ENCODE peak calls at places on chromosomes 11 and 22, in six cellular contexts. D, R, T, C, J and S are unnamed samples. For H3K36me3, the result is how much of the 10 kb centered on the place peaks cover.

GRCh38 chr22:46881373-46882118 is 119.1 kb downstream of the TBC1D22A start:
- DNase-seq in T (no peak), R (no peak), J (no peak), D (no peak), C (no peak), S (no peak)

GRCh38 chr22:43777204-43777671 is 34.9 kb downstream of the EFCAB6 start:
- DNase-seq in C (no peak), R (no peak), D (no peak), J (no peak), T (no peak), S (no peak)

GRCh38 chr22:27111796-27112195 is 454.4 kb downstream of the MIAT start:
- DNase-seq in T (no peak), J (no peak), R (no peak), C (no peak), D (no peak), S (no peak)

GRCh38 chr11:225734-226453 is 10.2 kb downstream of the SIRT3 start:
- DNase-seq in J (peak), T (no peak), C (no peak), D (no peak), R (no peak), S (no peak)

GRCh38 chr11:107856180-107856980 is 2.2 kb downstream of the SLC35F2 start:
- DNase-seq in D (no peak), J (no peak), C (no peak), R (no peak), T (peak), S (no peak)

GRCh38 chr11:10715571-10715970 is 22.0 kb upstream of the IRAG1 start:
- DNase-seq in C (no peak), T (no peak), J (no peak), R (no peak), D (no peak), S (no peak)

GRCh38 chr11:37442576-37442975 is 844.5 kb upstream of the RAG2 start:
- DNase-seq in J (no peak), T (no peak), D (no peak), R (no peak), C (no peak), S (no peak)

GRCh38 chr11:75233688-75234295 is 6.8 kb upstream of the TPBGL start:
- DNase-seq in C (no peak), D (no peak), J (no peak), R (no peak), T (peak), S (peak)

GRCh38 chr11:44608654-44609027 is 43.2 kb downstream of the CD82 start:
- DNase-seq in J (no peak), C (no peak), T (no peak), R (no peak), D (no peak), S (peak)

GRCh38 chr22:22767876-22768602 is 119.6 kb upstream of the IGLL5 start:
- DNase-seq in J (no peak), T (no peak), D (no peak), C (no peak), R (no peak), S (peak)

GRCh38 chr11:117465236-117465997 is 137.8 kb downstream of the CEP164 start:
- DNase-seq in R (no peak), J (no peak), C (no peak), T (no peak), D (no peak), S (no peak)

GRCh38 chr11:93591247-93591898 is 48.2 kb upstream of the SMCO4 start:
- DNase-seq in R (no peak), T (no peak), D (no peak), C (no peak), J (no peak), S (no peak)

GRCh38 chr11:121106812-121107211 is 5.8 kb downstream of the TECTA start:
- DNase-seq in J (no peak), C (no peak), T (no peak), R (no peak), D (no peak), S (no peak)

GRCh38 chr11:112786196-112786595 is 175.0 kb upstream of the NCAM1 start:
- DNase-seq in R (no peak), D (no peak), C (no peak), J (no peak), T (no peak), S (no peak)

GRCh38 chr11:126163074-126163700 is 48.3 kb downstream of the RPUSD4 start:
- DNase-seq in C (no peak), R (no peak), J (no peak), T (no peak), D (no peak), S (peak)

GRCh38 chr11:11391796-11392195 is 38.7 kb upstream of the CSNK2A3 start:
- DNase-seq in J (peak), T (peak), C (no peak), D (no peak), R (peak), S (no peak)

GRCh38 chr22:50105529-50106100 is 15.8 kb downstream of the MOV10L1 start:
- DNase-seq in T (no peak), C (peak), J (no peak), R (no peak), D (no peak), S (no peak)

GRCh38 chr11:129881570-129882170 is 13.7 kb downstream of the NFRKB start:
- DNase-seq in J (no peak), R (peak), C (no peak), T (peak), D (no peak), S (peak)

GRCh38 chr22:40122792-40123191 is 54.9 kb upstream of the TNRC6B start:
- DNase-seq in J (no peak), T (no peak), D (no peak), R (no peak), C (no peak), S (no peak)

GRCh38 chr22:26916236-26916635 is 258.8 kb downstream of the MIAT start:
- DNase-seq in T (no peak), J (no peak), R (no peak), C (no peak), D (no peak), S (no peak)

GRCh38 chr11:86499723-86500129 is 125.0 kb downstream of the CCDC81 start:
- DNase-seq in D (no peak), T (no peak), C (peak), J (no peak), R (no peak), S (no peak)

GRCh38 chr11:1126935-1127663 is 30.7 kb upstream of the MUC5AC start:
- DNase-seq in C (no peak), R (no peak), J (peak), D (peak), T (no peak), S (no peak)

GRCh38 chr11:120344302-120345004 is 8.2 kb downstream of the ARHGEF12 start:
- DNase-seq in R (no peak), C (no peak), D (no peak), J (no peak), T (peak), S (peak)

GRCh38 chr11:120538707-120539106 is 27.2 kb downstream of the GRIK4 start:
- DNase-seq in C (no peak), T (no peak), J (no peak), D (no peak), R (no peak), S (no peak)

GRCh38 chr11:12075822-12076821 is 34.3 kb upstream of the MICAL2 start:
- DNase-seq in T (no peak), D (no peak), C (peak), R (no peak), J (peak), S (no peak)

GRCh38 chr11:69879734-69880005 is 60.5 kb upstream of the FGF3 start:
- DNase-seq in R (peak), T (no peak), C (no peak), J (peak), D (no peak), S (no peak)

GRCh38 chr11:104653011-104653806 is 245.1 kb downstream of the CASP12 start:
- DNase-seq in C (peak), D (no peak), R (no peak), T (no peak), J (no peak), S (no peak)

GRCh38 chr11:70381872-70382842 is 16.2 kb upstream of the CTTN start:
- DNase-seq in D (no peak), C (no peak), T (peak), R (no peak), J (no peak), S (no peak)

GRCh38 chr22:46393791-46394333 is 58.3 kb downstream of the TRMU start:
- DNase-seq in T (no peak), J (peak), C (no peak), D (no peak), R (no peak), S (no peak)

GRCh38 chr11:14538271-14538925 is 18.2 kb upstream of the PSMA1 start:
- DNase-seq in D (no peak), C (peak), J (no peak), R (no peak), T (no peak), S (no peak)

GRCh38 chr11:6473481-6474422 is at the start of gene TRIM3:
- DNase-seq in R (peak), D (peak), T (peak), C (peak), J (peak), S (peak)

GRCh38 chr22:25754527-25755202 is 12.7 kb downstream of the MYO18B start:
- DNase-seq in C (no peak), R (peak), T (peak), D (no peak), J (no peak), S (no peak)

DNA sequence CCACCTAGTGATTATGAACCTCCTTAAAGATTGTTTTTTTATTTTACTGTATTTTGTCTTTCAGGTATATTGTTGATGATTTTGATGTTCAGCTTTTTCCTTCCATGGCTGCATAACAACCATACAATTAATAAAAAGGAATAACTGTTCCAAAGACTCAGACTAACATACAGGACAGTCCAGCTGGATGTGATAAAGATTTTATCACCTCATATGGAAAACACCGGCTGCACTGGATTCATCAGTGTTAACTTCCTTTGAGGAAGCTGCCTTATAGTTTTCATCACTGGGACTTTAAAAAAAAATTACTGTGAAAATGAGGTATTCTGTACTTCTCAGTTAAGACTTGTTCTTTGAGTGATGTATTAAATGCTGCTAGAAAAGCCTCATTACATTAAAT is 19.5 kb downstream of the AQP11 start:
- DNase-seq in C (no peak), T (no peak), R (no peak), J (no peak), D (no peak), S (no peak)
- H3K36me3 ChIP-seq in C (under half), T (under half), R (under half), J (under half), D (under half), S (under half)

GRCh38 chr11:46431211-46431610 is 39.6 kb upstream of the CHRM4 start:
- DNase-seq in J (no peak), D (no peak), R (no peak), C (no peak), T (no peak), S (no peak)

GRCh38 chr11:46426233-46426991 is 34.8 kb upstream of the CHRM4 start:
- DNase-seq in C (no peak), R (no peak), D (no peak), J (no peak), T (peak), S (no peak)

GRCh38 chr11:46435679-46436078 is 44.1 kb upstream of the CHRM4 start:
- DNase-seq in T (no peak), C (no peak), J (no peak), R (no peak), D (no peak), S (no peak)

GRCh38 chr11:46427364-46427763 is 35.8 kb upstream of the CHRM4 start:
- DNase-seq in R (no peak), J (no peak), D (no peak), T (peak), C (no peak), S (peak)

DNA sequence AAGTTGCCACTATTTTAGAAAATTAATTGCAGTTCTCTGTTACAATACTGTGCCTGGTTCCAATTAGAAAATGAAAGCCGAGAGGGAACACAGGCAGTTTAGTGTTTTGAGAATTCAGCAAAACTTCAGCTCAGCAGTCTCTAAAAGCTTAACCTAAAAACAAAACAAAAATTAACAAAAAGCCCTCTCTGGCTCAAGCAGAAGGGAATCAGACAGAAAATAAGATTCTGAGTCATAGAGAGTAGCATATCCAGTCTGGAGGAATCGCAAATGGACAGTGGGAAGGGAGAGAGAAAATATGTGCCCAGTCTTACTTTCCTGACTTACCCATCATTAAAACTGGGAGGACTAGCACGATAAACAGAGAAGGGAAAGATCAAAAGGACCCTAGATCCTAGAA is 38.1 kb upstream of the CHRM4 start:
- DNase-seq in T (no peak), J (no peak), R (no peak), C (no peak), D (no peak), S (no peak)
- H3K36me3 ChIP-seq in T (under half), J (under half), R (under half), C (under half), D (under half), S (under half)

GRCh38 chr22:29727248-29727551 is 7.4 kb downstream of the CABP7 start:
- DNase-seq in C (peak), T (peak), D (peak), R (no peak), J (no peak), S (peak)

GRCh38 chr22:29726512-29727247 is 6.9 kb downstream of the CABP7 start:
- DNase-seq in C (no peak), T (no peak), R (no peak), J (peak), D (no peak), S (no peak)

GRCh38 chr22:29723766-29724165 is 4.0 kb downstream of the CABP7 start:
- DNase-seq in T (no peak), R (no peak), D (no peak), J (no peak), C (no peak), S (no peak)

GRCh38 chr22:29724843-29725242 is 5.0 kb downstream of the CABP7 start:
- DNase-seq in C (no peak), J (no peak), R (no peak), T (no peak), D (no peak), S (no peak)

GRCh38 chr22:29726104-29726503 is 6.3 kb downstream of the CABP7 start:
- DNase-seq in J (no peak), R (no peak), D (no peak), T (no peak), C (no peak), S (no peak)
- H3K36me3 ChIP-seq in J (under half), R (under half), D (under half), T (under half), C (under half), S (under half)

DNA sequence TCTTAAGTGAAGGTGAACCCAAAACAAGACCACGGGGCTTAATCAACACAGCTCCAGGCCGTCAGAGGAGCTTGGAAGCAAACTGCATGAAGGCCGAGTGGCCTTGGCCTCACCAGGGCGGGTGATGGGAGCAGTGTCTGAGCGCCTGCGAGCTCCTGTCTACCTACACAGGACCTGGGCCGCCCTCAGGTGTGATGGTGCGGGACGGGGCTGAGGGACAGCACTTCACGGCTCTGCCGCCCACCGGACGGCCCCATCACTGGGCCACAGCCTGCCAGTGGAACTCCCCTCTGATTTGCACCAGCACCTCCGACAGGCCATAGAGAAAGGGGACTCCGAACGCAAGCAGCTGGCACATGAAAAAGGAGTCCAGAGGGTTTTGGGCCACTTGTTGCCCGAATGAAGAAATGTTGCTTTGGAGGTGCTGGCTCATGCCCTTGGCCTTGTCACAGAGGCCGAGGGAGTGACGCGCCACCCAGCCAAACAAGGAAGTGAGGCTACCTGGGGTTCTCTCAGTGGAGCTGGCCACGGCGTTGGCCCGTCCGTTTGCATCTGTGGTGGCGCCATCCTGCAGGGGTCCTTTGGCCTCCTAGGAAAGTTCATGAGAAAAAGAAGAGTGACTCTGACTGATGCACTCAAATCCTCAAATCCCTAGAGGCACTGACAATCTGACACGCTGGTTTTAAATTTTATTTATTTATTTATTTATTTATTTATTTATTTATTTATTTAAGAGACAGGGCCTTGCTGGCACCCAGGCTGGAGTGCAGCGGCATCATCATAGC is 90.3 kb upstream of the BID start:
- DNase-seq in T (no peak), R (peak), J (no peak), D (no peak), C (no peak), S (no peak)
- H3K36me3 ChIP-seq in T (under half), R (under half), J (under half), D (under half), C (under half), S (under half)

DNA sequence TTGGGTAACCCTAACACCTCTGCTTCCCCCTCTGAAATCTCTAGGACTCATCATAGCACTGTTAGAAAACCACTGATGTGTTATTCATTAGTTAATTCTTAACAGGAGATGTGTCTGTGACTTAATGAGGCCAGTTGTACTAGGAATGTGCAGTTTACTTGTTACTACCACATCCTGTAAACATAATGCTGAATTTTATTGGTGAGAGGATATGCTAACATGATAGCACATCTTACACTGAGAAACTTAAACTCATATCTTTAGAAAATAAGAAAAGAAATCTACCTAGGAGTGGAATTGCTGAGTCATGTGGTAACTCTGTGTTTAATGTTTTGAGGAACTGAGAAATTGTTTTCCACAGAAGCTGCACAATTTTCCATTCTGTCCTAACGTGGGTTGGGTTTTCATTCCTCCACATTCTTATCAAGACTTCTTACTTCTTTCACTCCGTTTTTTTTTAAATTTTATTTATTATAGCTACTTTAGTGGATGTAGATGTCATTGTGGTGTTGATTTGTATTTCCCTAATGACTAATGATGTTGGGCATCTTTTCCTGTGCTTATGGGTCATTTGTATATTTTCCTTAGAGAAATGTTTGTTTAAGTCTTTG is 33.7 kb downstream of the RNF121 start:
- DNase-seq in D (no peak), C (no peak), J (no peak), T (peak), R (no peak), S (peak)
- H3K36me3 ChIP-seq in D (under half), C (under half), J (under half), T (under half), R (under half), S (under half)

DNA sequence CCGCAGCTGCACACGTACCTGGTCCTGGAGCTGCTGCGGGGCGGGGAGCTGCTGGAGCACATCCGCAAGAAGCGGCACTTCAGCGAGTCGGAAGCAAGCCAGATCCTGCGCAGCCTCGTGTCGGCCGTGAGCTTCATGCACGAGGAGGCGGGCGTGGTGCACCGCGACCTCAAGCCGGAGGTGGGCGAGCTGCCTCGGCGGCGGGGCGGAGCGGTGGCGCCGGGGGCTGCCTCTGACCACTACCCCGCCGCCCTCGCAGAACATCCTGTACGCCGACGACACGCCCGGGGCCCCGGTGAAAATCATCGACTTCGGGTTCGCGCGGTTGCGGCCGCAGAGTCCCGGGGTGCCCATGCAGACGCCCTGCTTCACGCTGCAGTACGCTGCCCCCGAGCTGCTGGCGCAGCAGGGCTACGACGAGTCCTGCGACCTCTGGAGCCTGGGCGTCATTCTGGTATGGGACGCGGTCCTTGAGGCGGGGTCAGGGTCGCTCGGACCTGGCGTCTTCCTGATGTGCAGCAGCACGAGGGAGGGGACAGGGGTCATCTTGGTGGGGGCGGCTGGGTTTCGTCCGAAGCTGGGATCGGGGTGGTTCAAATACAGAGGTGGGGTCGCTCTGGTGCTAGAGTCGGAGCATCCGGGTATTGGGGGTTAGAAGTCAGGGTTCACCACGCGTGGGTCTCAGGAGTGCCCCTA is 10.6 kb downstream of the RPS6KA4 start:
- DNase-seq in T (no peak), C (no peak), D (no peak), J (no peak), R (no peak), S (no peak)
- H3K36me3 ChIP-seq in T (under half), C (under half), D (under half), J (under half), R (under half), S (under half)

DNA sequence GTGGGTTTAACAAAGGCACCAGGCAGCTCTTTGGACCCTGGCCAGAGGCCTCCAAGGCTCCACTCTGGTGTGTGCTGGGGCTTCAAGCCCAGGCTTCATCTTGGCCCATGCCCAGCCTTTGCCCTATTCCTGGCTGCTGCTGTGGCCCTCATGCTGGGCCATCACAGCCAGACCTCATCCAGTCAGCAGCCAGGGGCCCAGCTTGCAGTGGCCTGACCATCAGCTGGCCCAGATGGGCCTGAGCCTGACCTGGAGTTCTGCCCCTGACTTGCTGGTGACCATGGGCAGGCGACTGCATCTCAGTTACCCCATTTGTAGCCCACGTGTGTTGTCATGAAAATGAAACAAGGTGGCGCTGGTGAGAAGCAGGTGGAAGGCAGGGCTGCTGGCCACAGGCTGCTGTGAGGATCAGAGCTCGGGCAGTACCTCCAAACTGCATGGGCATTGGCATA is 76.1 kb downstream of the MED15 start:
- DNase-seq in J (no peak), C (no peak), T (no peak), D (no peak), R (no peak), S (peak)
- H3K36me3 ChIP-seq in J (under half), C (under half), T (under half), D (under half), R (under half), S (under half)